ENCODE peak calls at places on chromosomes 12 and 14, in four cellular contexts. P is H9, B is psoas muscle, R is cardiac muscle cell. T is an unnamed sample.

GRCh38 chr12:126706300-126706699 is 1560.7 kb upstream of the TMEM132C start:
- DNase-seq in P (peak; percentile 68), B (no peak), R (no peak), T (no peak)

GRCh38 chr12:108630481-108631207 is 3.0 kb downstream of the SELPLG start:
- DNase-seq in P (no peak), B (no peak), R (no peak), T (no peak)

GRCh38 chr14:75389679-75390078 is 38.1 kb upstream of the JDP2 start:
- DNase-seq in P (no peak), B (no peak), R (no peak), T (no peak)

GRCh38 chr12:12714276-12715001 is 2.7 kb upstream of the CDKN1B start:
- DNase-seq in P (peak; percentile 59), B (no peak), R (no peak), T (peak; percentile 39)

GRCh38 chr14:99807413-99808132 is 14.4 kb downstream of the EML1 start:
- DNase-seq in P (peak; percentile 52), B (no peak), R (peak; percentile 74), T (no peak)

GRCh38 chr12:40691913-40692616 is at the start of gene CNTN1:
- DNase-seq in P (peak; percentile 97), B (peak; percentile 30), R (peak; percentile 27), T (peak; percentile 83)

GRCh38 chr14:94000267-94000666 is 3.2 kb downstream of the CCDC197 start:
- DNase-seq in P (no peak), B (no peak), R (no peak), T (no peak)

GRCh38 chr12:51970904-51971646 is 19.6 kb downstream of the ACVR1B start:
- DNase-seq in P (peak; percentile 68), B (no peak), R (peak; percentile 49), T (peak; percentile 31)

GRCh38 chr14:61203059-61203753 is 77.9 kb downstream of the TMEM30B start:
- DNase-seq in P (peak; percentile 32), B (no peak), R (no peak), T (peak; percentile 22)

GRCh38 chr14:73997108-73997943 is 21.8 kb downstream of the ENTPD5 start:
- DNase-seq in P (no peak), B (no peak), R (no peak), T (no peak)

GRCh38 chr12:28025821-28026505 is 53.4 kb upstream of the PTHLH start:
- DNase-seq in P (no peak), B (no peak), R (no peak), T (no peak)

GRCh38 chr12:22529281-22530060 is 14.9 kb downstream of the C2CD5 start:
- DNase-seq in P (no peak), B (no peak), R (peak; percentile 32), T (no peak)

GRCh38 chr12:77120695-77121094 is 55.3 kb upstream of the E2F7 start:
- DNase-seq in P (no peak), B (no peak), R (peak; percentile 61), T (no peak)

GRCh38 chr12:130281157-130281799 is 56.4 kb upstream of the PIWIL1 start:
- DNase-seq in P (peak; percentile 87), B (peak; percentile 35), R (no peak), T (peak; percentile 75)

GRCh38 chr14:84340938-84341337 is 1189.0 kb upstream of the FLRT2 start:
- DNase-seq in P (no peak), B (no peak), R (peak; percentile 46), T (no peak)

GRCh38 chr14:102493585-102493984 is 16.0 kb downstream of the ANKRD9 start:
- DNase-seq in P (peak; percentile 19), B (peak; percentile 11), R (no peak), T (no peak)

GRCh38 chr12:98402081-98402480 is 113.3 kb upstream of the TMPO start:
- DNase-seq in P (no peak), B (no peak), R (no peak), T (no peak)

GRCh38 chr12:121505513-121505912 is 75.3 kb downstream of the KDM2B start:
- DNase-seq in P (no peak), B (no peak), R (no peak), T (no peak)

GRCh38 chr12:3571323-3571722 is 80.3 kb downstream of the PRMT8 start:
- DNase-seq in P (no peak), B (no peak), R (no peak), T (no peak)

GRCh38 chr12:22856120-22856699 is 231.2 kb downstream of the ETNK1 start:
- DNase-seq in P (no peak), B (no peak), R (peak; percentile 53), T (no peak)

GRCh38 chr12:54593716-54594115 is 5.3 kb upstream of the PPP1R1A start:
- DNase-seq in P (no peak), B (no peak), R (no peak), T (no peak)

GRCh38 chr12:62260733-62261683 is 804 bp downstream of the USP15 start:
- DNase-seq in P (no peak), B (no peak), R (peak; percentile 50), T (peak; percentile 7)

GRCh38 chr14:37147310-37147875 is 25.0 kb downstream of the SLC25A21 start:
- DNase-seq in P (no peak), B (no peak), R (peak; percentile 10), T (no peak)

GRCh38 chr12:4809013-4809448 is 88.8 kb downstream of the GALNT8 start:
- DNase-seq in P (peak; percentile 90), B (peak; percentile 48), R (no peak), T (peak; percentile 73)

GRCh38 chr12:2844786-2845185 is 10.0 kb upstream of the NRIP2 start:
- DNase-seq in P (no peak), B (no peak), R (no peak), T (no peak)

GRCh38 chr12:26113194-26113654 is 11.6 kb downstream of the BHLHE41 start:
- DNase-seq in P (no peak), B (no peak), R (no peak), T (no peak)

GRCh38 chr14:61561657-61562276 is 133.5 kb upstream of the HIF1A start:
- DNase-seq in P (peak; percentile 44), B (peak; percentile 76), R (peak; percentile 99), T (peak; percentile 61)

GRCh38 chr12:80556566-80556965 is 112.5 kb downstream of the PTPRQ start:
- DNase-seq in P (no peak), B (no peak), R (no peak), T (no peak)

GRCh38 chr14:40074169-40074568 is 641.9 kb upstream of the FBXO33 start:
- DNase-seq in P (no peak), B (no peak), R (no peak), T (no peak)

GRCh38 chr14:29321646-29322045 is 555.1 kb downstream of the FOXG1 start:
- DNase-seq in P (no peak), B (no peak), R (peak; percentile 58), T (no peak)

GRCh38 chr12:66500841-66501240 is 178.0 kb downstream of the GRIP1 start:
- DNase-seq in P (no peak), B (no peak), R (no peak), T (no peak)

GRCh38 chr12:69987453-69988102 is 162.6 kb downstream of the MYRFL start:
- DNase-seq in P (no peak), B (no peak), R (peak; percentile 97), T (no peak)

GRCh38 chr12:118645219-118645618 is 268.9 kb downstream of the SUDS3 start:
- DNase-seq in P (peak; percentile 60), B (no peak), R (no peak), T (peak; percentile 86)

GRCh38 chr12:46494424-46494823 is 121.9 kb upstream of the SLC38A2 start:
- DNase-seq in P (no peak), B (no peak), R (peak; percentile 85), T (no peak)

GRCh38 chr14:100577321-100577985 is 9.8 kb downstream of the BEGAIN start:
- DNase-seq in P (no peak), B (peak; percentile 11), R (no peak), T (no peak)

GRCh38 chr14:104297313-104297704 is 158.9 kb downstream of the KIF26A start:
- DNase-seq in P (no peak), B (no peak), R (no peak), T (no peak)

DNA sequence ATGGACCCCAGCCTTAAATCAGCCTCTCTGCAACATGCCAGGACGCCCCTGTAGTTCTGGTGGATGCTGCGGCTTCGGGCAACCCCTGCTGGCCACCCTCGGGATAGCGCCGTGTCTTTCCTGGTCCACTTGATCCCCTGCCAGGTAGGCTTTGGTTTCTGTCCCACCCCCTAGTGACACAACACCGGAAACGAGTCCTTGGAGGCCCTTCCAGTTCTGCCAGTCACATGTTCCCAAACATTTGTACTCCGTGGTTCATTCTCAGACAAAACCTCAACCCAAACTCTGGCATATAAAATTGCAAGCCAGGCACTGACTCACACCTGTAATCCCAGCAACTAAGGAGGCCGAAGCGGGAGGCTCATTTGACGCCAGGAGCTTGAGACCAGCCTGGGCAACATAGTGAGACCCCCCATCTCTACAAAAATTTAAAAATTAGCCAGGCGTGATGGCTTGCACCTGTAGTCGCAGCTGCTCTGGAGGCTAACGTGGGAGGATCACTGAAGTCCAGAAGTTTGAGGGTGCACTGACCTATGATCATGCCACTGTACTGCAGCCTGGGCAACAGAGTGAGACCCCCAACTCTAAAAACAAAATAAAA is 37.0 kb downstream of the RASAL1 start:
- DNase-seq in P (peak; percentile 96), B (peak; percentile 80), R (peak; percentile 92), T (peak; percentile 84)
- TF ChIP-seq CTCF in P (peak; percentile 92), B (peak; percentile 50), R (peak; percentile 94), T (peak; percentile 87)

GRCh38 chr12:131583085-131583712 is 127.7 kb upstream of the SFSWAP start:
- DNase-seq in P (no peak), B (no peak), R (no peak), T (no peak)
- TF ChIP-seq CTCF in P (no peak), B (no peak), R (no peak), T (no peak)

DNA sequence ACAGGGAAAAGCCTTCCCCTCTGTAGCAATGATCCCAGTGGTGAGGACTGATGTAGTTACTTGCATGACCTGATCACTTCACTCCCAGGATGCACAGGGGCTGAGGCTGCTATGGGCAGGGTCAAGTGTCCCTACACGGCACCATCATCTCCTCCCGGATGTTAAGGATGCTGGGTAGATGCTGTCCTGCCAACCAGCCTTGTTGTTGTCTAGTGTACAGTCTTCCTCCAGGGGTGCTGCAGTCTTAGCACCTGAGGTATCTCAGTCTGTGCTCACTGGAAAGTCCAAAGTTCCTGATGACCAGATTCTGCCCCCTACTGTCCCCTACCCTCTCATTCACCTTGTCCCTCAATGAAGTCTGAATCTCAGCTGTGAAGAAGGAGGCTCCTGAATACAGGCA is 20.1 kb downstream of the CPM start:
- DNase-seq in P (no peak), B (no peak), R (no peak), T (no peak)
- TF ChIP-seq CTCF in P (peak; percentile 39), B (no peak), R (no peak), T (no peak)

GRCh38 chr14:71405676-71406075 is 498.4 kb downstream of the PCNX1 start:
- DNase-seq in P (no peak), B (no peak), R (no peak), T (no peak)

GRCh38 chr14:71400821-71401447 is 493.7 kb downstream of the PCNX1 start:
- DNase-seq in P (no peak), B (no peak), R (peak; percentile 35), T (no peak)

GRCh38 chr14:71408362-71409035 is 501.2 kb downstream of the PCNX1 start:
- DNase-seq in P (no peak), B (no peak), R (no peak), T (no peak)

GRCh38 chr14:71399057-71399487 is 491.8 kb downstream of the PCNX1 start:
- DNase-seq in P (no peak), B (no peak), R (no peak), T (no peak)

GRCh38 chr14:71403673-71404072 is 496.4 kb downstream of the PCNX1 start:
- DNase-seq in P (no peak), B (no peak), R (peak; percentile 47), T (no peak)
- TF ChIP-seq CTCF in P (peak; percentile 32), B (no peak), R (peak; percentile 4), T (no peak)

GRCh38 chr14:67517083-67517482 is 16.0 kb upstream of the PLEKHH1 start:
- DNase-seq in P (peak; percentile 55), B (no peak), R (peak; percentile 43), T (peak; percentile 19)
- TF ChIP-seq CTCF in P (peak; percentile 42), B (no peak), R (peak; percentile 15), T (no peak)

T was measured in nephron progenitor cell.